ENCODE peak calls at places on chromosomes 16 and 17, in five cellular contexts. One of them, this sample, is unnamed.

GRCh38 chr16:82730901-82731300 is 104.1 kb downstream of the CDH13 start:
- DNase-seq in HL-60: no peak
- DNase-seq in A549: no peak
- DNase-seq in HCT116: no peak
- DNase-seq in GM12878: no peak
- DNase-seq in this sample: no peak

GRCh38 chr17:57811633-57812280 is 38.1 kb downstream of the MRPS23 start:
- DNase-seq in HCT116: peak
- DNase-seq in A549: no peak
- DNase-seq in HL-60: no peak
- DNase-seq in GM12878: no peak
- DNase-seq in this sample: peak

GRCh38 chr16:78405833-78406232 is 306.4 kb downstream of the WWOX start:
- DNase-seq in GM12878: no peak
- DNase-seq in HCT116: no peak
- DNase-seq in HL-60: no peak
- DNase-seq in A549: no peak
- DNase-seq in this sample: no peak

GRCh38 chr16:21156767-21157467 is 1.6 kb upstream of the LDAF1 start:
- DNase-seq in HL-60: peak
- DNase-seq in A549: peak
- DNase-seq in GM12878: no peak
- DNase-seq in HCT116: peak
- DNase-seq in this sample: peak

GRCh38 chr16:19655242-19655777 is 62.7 kb downstream of the KNOP1 start:
- DNase-seq in HL-60: no peak
- DNase-seq in A549: no peak
- DNase-seq in HCT116: no peak
- DNase-seq in GM12878: no peak
- DNase-seq in this sample: peak

GRCh38 chr16:6019490-6019991 is 921.9 kb upstream of the EEF2KMT start:
- DNase-seq in HCT116: no peak
- DNase-seq in GM12878: no peak
- DNase-seq in HL-60: no peak
- DNase-seq in A549: no peak
- DNase-seq in this sample: peak

GRCh38 chr17:66508896-66509843 is 206.8 kb downstream of the PRKCA start:
- DNase-seq in HCT116: peak
- DNase-seq in A549: peak
- DNase-seq in HL-60: no peak
- DNase-seq in GM12878: no peak
- DNase-seq in this sample: no peak

GRCh38 chr17:19461139-19461538 is 50.1 kb downstream of the RNF112 start:
- DNase-seq in HCT116: no peak
- DNase-seq in GM12878: peak
- DNase-seq in A549: no peak
- DNase-seq in HL-60: no peak
- DNase-seq in this sample: no peak

GRCh38 chr16:65315004-65315398 is 193.1 kb upstream of the CDH11 start:
- DNase-seq in GM12878: no peak
- DNase-seq in HL-60: no peak
- DNase-seq in HCT116: no peak
- DNase-seq in A549: no peak
- DNase-seq in this sample: no peak

GRCh38 chr16:66248096-66248495 is 118.4 kb upstream of the CDH5 start:
- DNase-seq in GM12878: no peak
- DNase-seq in HL-60: no peak
- DNase-seq in A549: no peak
- DNase-seq in HCT116: no peak
- DNase-seq in this sample: no peak

GRCh38 chr17:29442451-29442850 is 52.3 kb downstream of the TAOK1 start:
- DNase-seq in HL-60: no peak
- DNase-seq in GM12878: no peak
- DNase-seq in HCT116: no peak
- DNase-seq in A549: no peak
- DNase-seq in this sample: no peak

GRCh38 chr17:82772026-82772425 is 20.2 kb downstream of the TBCD start:
- DNase-seq in HL-60: no peak
- DNase-seq in A549: peak
- DNase-seq in HCT116: no peak
- DNase-seq in GM12878: no peak
- DNase-seq in this sample: no peak

GRCh38 chr17:9890124-9890523 is 14.9 kb downstream of the RCVRN start:
- DNase-seq in GM12878: no peak
- DNase-seq in A549: peak
- DNase-seq in HCT116: peak
- DNase-seq in HL-60: no peak
- DNase-seq in this sample: peak

GRCh38 chr16:85430523-85431381 is 182.4 kb upstream of the GSE1 start:
- DNase-seq in HL-60: no peak
- DNase-seq in A549: no peak
- DNase-seq in HCT116: no peak
- DNase-seq in GM12878: no peak
- DNase-seq in this sample: peak

GRCh38 chr17:39174907-39175694 is 9.1 kb upstream of the ARL5C start:
- DNase-seq in GM12878: no peak
- DNase-seq in A549: peak
- DNase-seq in HL-60: peak
- DNase-seq in HCT116: peak
- DNase-seq in this sample: peak

DNA sequence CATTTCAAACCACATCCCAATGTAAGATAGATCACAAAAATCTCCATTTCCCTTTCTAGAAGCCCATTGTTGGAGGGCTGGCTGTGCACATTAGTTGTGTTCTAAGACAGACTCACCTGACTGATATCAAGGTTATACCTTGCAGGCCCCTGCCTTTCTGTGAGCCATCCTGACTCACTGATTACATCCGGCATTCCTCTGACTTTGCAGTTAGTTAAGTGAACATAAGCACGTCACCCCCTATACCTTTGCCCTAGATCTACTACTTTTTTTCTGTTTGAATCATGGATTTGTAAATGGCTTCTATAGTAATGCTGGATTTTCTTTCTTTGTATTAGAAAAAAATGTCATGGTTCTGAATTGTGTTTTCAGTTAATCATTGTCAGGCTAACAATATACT is 78.3 kb downstream of the TANGO6 start:
- DNase-seq in HL-60: no peak
- DNase-seq in GM12878: no peak
- DNase-seq in HCT116: peak
- DNase-seq in A549: peak
- DNase-seq in this sample: no peak
- TF ChIP-seq REST in HL-60: no peak
- TF ChIP-seq REST in GM12878: no peak
- TF ChIP-seq REST in HCT116: no peak
- TF ChIP-seq REST in A549: no peak
- TF ChIP-seq REST in this sample: no peak

DNA sequence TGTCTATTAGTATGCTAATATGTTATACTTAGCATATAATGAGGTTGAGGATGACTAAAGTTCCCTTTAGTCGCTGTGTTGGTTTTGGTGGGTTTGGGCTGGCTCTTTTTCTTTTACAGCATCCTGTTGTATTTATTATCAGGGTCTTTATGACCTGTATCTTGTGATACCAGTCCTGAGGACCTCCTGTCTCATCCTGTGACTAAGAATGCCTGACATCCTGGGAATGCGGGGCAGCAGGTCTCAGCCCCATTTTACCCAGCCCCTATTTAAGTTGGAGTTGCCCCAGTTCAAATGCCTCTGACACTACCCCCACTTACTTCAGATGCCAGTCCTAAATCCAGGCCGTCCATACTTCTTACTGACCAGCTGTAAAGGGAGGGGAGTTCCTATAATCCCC is 59.5 kb downstream of the MFSD11 start:
- DNase-seq in HCT116: no peak
- DNase-seq in HL-60: no peak
- DNase-seq in GM12878: no peak
- DNase-seq in A549: no peak
- DNase-seq in this sample: no peak
- TF ChIP-seq REST in HCT116: no peak
- TF ChIP-seq REST in HL-60: no peak
- TF ChIP-seq REST in GM12878: no peak
- TF ChIP-seq REST in A549: no peak
- TF ChIP-seq REST in this sample: no peak

DNA sequence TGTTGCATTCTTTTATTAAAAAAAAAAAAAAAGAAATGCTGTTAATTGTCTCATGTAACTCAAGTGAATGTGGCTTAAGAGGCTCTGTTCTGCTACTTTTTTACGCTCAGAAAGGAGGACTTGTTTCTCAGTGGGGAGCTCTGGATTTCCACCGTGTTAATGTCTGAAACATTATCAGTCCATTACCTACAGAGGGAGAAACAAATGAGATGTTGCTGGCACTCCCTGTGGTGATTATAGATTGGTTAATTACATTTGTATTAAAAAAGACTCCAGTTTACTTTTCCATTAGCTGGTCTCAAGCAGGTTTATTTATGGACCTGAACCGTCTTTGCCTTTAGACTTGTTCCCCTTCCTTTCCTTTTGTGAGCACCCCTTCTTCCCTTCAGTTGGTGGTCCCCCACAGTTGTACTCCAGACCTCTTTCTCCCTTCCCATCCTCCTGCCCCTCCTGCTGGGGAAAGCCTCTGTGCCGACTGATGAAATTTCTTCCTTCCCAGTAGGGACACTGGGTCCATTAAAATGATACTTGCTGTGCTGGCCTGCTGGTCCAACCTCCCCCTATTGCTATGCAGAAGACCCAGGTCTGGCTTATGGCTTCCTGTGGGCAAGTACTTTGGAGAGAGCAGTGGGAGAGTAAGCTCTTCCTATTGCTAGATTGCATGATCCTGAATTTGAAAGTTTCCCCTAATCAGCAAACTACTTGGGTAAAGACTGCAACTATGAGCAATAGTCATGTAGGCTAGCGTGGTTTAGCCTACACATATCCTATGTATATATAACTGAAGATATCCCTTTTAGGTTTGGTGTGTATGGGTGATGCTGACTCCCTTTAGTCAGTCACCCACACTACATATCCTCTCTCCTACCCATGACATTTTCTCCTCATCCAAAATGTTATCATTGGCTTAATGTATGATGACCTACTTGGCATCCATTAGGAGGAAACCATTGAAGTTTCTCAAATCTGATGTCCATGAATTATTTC is 8.1 kb downstream of the CDC6 start:
- DNase-seq in GM12878: no peak
- DNase-seq in HCT116: no peak
- DNase-seq in A549: no peak
- DNase-seq in HL-60: no peak
- DNase-seq in this sample: no peak
- TF ChIP-seq REST in GM12878: no peak
- TF ChIP-seq REST in HCT116: no peak
- TF ChIP-seq REST in A549: no peak
- TF ChIP-seq REST in HL-60: no peak
- TF ChIP-seq REST in this sample: no peak

DNA sequence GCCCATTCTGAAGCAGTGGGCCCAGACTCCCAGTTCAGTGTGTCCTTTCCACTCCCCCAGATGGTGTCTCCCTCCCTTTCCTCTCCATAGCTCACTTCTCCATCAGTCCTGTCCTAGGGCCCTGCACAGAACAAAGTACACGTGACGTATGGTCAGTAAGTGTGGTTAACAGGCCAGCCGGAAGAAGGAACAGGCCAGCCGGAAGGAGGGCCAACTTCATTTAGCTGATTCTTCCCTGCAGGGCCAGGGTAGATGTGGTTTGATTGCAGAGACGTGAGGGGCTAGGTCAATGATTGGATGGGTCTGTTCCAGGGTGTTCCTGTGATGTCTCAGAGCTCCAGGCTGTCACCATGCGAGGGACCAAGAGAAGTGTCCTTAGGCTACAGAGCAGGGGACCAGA is 28.9 kb upstream of the SPPL2C start:
- DNase-seq in A549: no peak
- DNase-seq in GM12878: no peak
- DNase-seq in HL-60: no peak
- DNase-seq in HCT116: no peak
- DNase-seq in this sample: no peak
- TF ChIP-seq REST in A549: no peak
- TF ChIP-seq REST in GM12878: no peak
- TF ChIP-seq REST in HL-60: no peak
- TF ChIP-seq REST in HCT116: no peak
- TF ChIP-seq REST in this sample: no peak